ENCODE peak calls at places on chromosome 11, in five cellular contexts. V is GM23248, W is neural progenitor cell, L is PC-3, S is SK-N-SH. G is an unnamed sample. For H3F3A, the result is how much of the 10 kb centered on the place peaks cover.

GRCh38 chr11:70031631-70032469 is 46.3 kb upstream of the ANO1 start:
- DNase-seq in V (no peak), W (no peak), L (no peak), S (no peak), G (no peak)

GRCh38 chr11:24828938-24829337 is 332.1 kb downstream of the LUZP2 start:
- DNase-seq in V (no peak), W (no peak), L (peak), S (no peak), G (no peak)

GRCh38 chr11:20131744-20132666 is 28.3 kb downstream of the DBX1 start:
- DNase-seq in V (peak), W (peak), L (peak), S (peak), G (peak)

GRCh38 chr11:128462802-128463385 is 124.5 kb downstream of the ETS1 start:
- DNase-seq in V (no peak), W (peak), L (no peak), S (no peak), G (no peak)

GRCh38 chr11:132424433-132424832 is 1054.0 kb downstream of the NTM start:
- DNase-seq in V (no peak), W (no peak), L (no peak), S (no peak), G (no peak)

GRCh38 chr11:69721745-69722144 is 17.9 kb upstream of the FGF19 start:
- DNase-seq in V (no peak), W (peak), L (peak), S (no peak), G (no peak)

GRCh38 chr11:128900468-128900867 is 9.3 kb downstream of the KCNJ5 start:
- DNase-seq in V (no peak), W (no peak), L (no peak), S (no peak), G (no peak)

GRCh38 chr11:10304495-10305261 is at the start of gene ADM:
- DNase-seq in V (peak), W (peak), L (peak), S (peak), G (peak)

GRCh38 chr11:76935030-76935429 is 74.3 kb downstream of the ACER3 start:
- DNase-seq in V (peak), W (peak), L (no peak), S (no peak), G (no peak)

GRCh38 chr11:133163463-133164419 is 368.6 kb downstream of the OPCML start:
- DNase-seq in V (peak), W (peak), L (peak), S (peak), G (peak)

GRCh38 chr11:11427185-11427944 is 74.3 kb upstream of the CSNK2A3 start:
- DNase-seq in V (no peak), W (no peak), L (no peak), S (no peak), G (no peak)

GRCh38 chr11:45260047-45260446 is 26.1 kb downstream of the SYT13 start:
- DNase-seq in V (peak), W (no peak), L (no peak), S (no peak), G (no peak)

GRCh38 chr11:132058211-132058772 is 687.9 kb downstream of the NTM start:
- DNase-seq in V (peak), W (no peak), L (no peak), S (no peak), G (no peak)

GRCh38 chr11:86288776-86289507 is 13.1 kb upstream of the HIKESHI start:
- DNase-seq in V (peak), W (no peak), L (no peak), S (no peak), G (no peak)

GRCh38 chr11:104061851-104062521 is 25.5 kb downstream of the DDI1 start:
- DNase-seq in V (peak), W (no peak), L (no peak), S (no peak), G (no peak)

GRCh38 chr11:30258679-30259078 is 27.9 kb downstream of the FSHB start:
- DNase-seq in V (no peak), W (no peak), L (no peak), S (no peak), G (no peak)

GRCh38 chr11:105296386-105296785 is 156.8 kb upstream of the CARD18 start:
- DNase-seq in V (no peak), W (no peak), L (no peak), S (no peak), G (no peak)

GRCh38 chr11:104319396-104319795 is 155.4 kb upstream of the PDGFD start:
- DNase-seq in V (no peak), W (no peak), L (no peak), S (no peak), G (no peak)

GRCh38 chr11:60370811-60371297 is 7.5 kb upstream of the MS4A7 start:
- DNase-seq in V (peak), W (no peak), L (peak), S (no peak), G (no peak)

GRCh38 chr11:44726278-44727113 is at the start of gene TSPAN18:
- DNase-seq in V (peak), W (peak), L (no peak), S (peak), G (peak)

GRCh38 chr11:5564259-5565019 is 16.1 kb upstream of the OR52H1 start:
- DNase-seq in V (peak), W (no peak), L (no peak), S (no peak), G (no peak)

GRCh38 chr11:45702511-45702910 is 37.1 kb upstream of the CHST1 start:
- DNase-seq in V (no peak), W (no peak), L (no peak), S (no peak), G (no peak)

GRCh38 chr11:47724041-47724729 is 9.0 kb upstream of the AGBL2 start:
- DNase-seq in V (peak), W (no peak), L (peak), S (no peak), G (no peak)

GRCh38 chr11:32852142-32852541 is 22.4 kb downstream of the PRRG4 start:
- DNase-seq in V (peak), W (no peak), L (peak), S (no peak), G (no peak)

GRCh38 chr11:126564588-126564987 is 209.1 kb downstream of the ST3GAL4 start:
- DNase-seq in V (no peak), W (peak), L (no peak), S (no peak), G (no peak)

GRCh38 chr11:86212212-86212611 is 32.3 kb upstream of the EED start:
- DNase-seq in V (no peak), W (no peak), L (no peak), S (no peak), G (no peak)

GRCh38 chr11:111296196-111296595 is 2.1 kb upstream of the POU2AF3 start:
- DNase-seq in V (no peak), W (no peak), L (no peak), S (no peak), G (no peak)

GRCh38 chr11:128551641-128552335 is 35.6 kb downstream of the ETS1 start:
- DNase-seq in V (no peak), W (no peak), L (peak), S (no peak), G (no peak)

GRCh38 chr11:2594267-2594666 is 105.5 kb downstream of the KCNQ1OT1 start:
- DNase-seq in V (no peak), W (no peak), L (no peak), S (no peak), G (no peak)

GRCh38 chr11:92455221-92455790 is 230.7 kb downstream of the FAT3 start:
- DNase-seq in V (no peak), W (no peak), L (no peak), S (no peak), G (no peak)

GRCh38 chr11:78798567-78799170 is 224.0 kb upstream of the NARS2 start:
- DNase-seq in V (peak), W (peak), L (peak), S (peak), G (peak)

GRCh38 chr11:67118059-67118766 is 850 bp upstream of the KDM2A start:
- DNase-seq in V (peak), W (no peak), L (no peak), S (peak), G (peak)

GRCh38 chr11:78313181-78313788 is 104.3 kb downstream of the GAB2 start:
- DNase-seq in V (peak), W (no peak), L (peak), S (no peak), G (no peak)

GRCh38 chr11:60378359-60378758 is at the start of gene MS4A7:
- DNase-seq in V (no peak), W (no peak), L (peak), S (no peak), G (peak)

GRCh38 chr11:1835671-1836010 is 851 bp downstream of the SYT8 start:
- DNase-seq in V (no peak), W (no peak), L (no peak), S (no peak), G (no peak)

GRCh38 chr11:72609045-72609444 is 65.2 kb downstream of the PDE2A start:
- DNase-seq in V (peak), W (peak), L (peak), S (no peak), G (peak)

GRCh38 chr11:73141031-73141308 is 1.1 kb downstream of the FCHSD2 start:
- DNase-seq in V (peak), W (no peak), L (peak), S (peak), G (no peak)

GRCh38 chr11:78476066-78476465 is 58.4 kb upstream of the GAB2 start:
- DNase-seq in V (no peak), W (no peak), L (peak), S (no peak), G (no peak)

GRCh38 chr11:34397120-34397519 is 39.3 kb upstream of the ABTB2 start:
- DNase-seq in V (no peak), W (no peak), L (no peak), S (peak), G (no peak)

GRCh38 chr11:34394771-34395300 is 37.0 kb upstream of the ABTB2 start:
- DNase-seq in V (no peak), W (no peak), L (no peak), S (no peak), G (no peak)

GRCh38 chr11:34395916-34396555 is 38.2 kb upstream of the ABTB2 start:
- DNase-seq in V (peak), W (no peak), L (peak), S (no peak), G (no peak)
- TF ChIP-seq EZH2phosphoT487 in V (no peak), W (no peak), L (no peak), S (no peak), G (no peak)

GRCh38 chr11:94477644-94478043 is 16.0 kb downstream of the MRE11 start:
- DNase-seq in V (no peak), W (no peak), L (no peak), S (no peak), G (peak)
- H3K4me3 ChIP-seq in V (no peak), W (no peak), L (no peak), S (no peak), G (no peak)

GRCh38 chr11:62595124-62595523 is 3.8 kb upstream of the TUT1 start:
- DNase-seq in V (no peak), W (no peak), L (no peak), S (no peak), G (no peak)
- H3F3A ChIP-seq in V (half or more), W (half or more), L (under half), S (half or more), G (under half)

DNA sequence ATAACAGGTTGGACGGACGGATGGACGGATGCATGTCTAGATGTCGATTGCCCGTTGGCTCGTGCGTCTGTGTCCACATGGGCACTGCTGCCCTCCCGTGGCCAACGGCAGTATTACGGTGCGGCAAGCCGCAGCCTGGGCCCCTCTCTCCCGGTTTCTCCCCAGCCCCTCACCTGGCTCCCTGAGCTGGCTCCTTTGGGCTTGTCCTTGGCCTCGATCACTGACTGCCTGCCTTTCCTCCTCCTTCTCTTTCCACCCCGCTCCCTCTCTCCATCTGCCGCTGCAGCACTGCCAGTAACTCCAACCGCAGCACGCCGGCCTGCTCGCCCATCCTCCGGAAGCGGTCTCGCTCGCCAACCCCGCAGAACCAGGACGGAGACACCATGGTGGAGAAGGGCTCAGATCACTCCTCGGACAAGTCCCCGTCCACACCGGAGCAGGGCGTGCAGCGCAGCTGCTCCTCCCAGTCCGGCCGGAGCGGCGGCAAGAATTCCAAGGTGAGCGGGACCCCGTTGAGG is 77.3 kb downstream of the SCN3B start:
- DNase-seq in V (peak), W (peak), L (peak), S (peak), G (peak)
- TF ChIP-seq EZH2phosphoT487 in V (no peak), W (no peak), L (no peak), S (no peak), G (no peak)

GRCh38 chr11:119258180-119258579 is 52.0 kb downstream of the CBL start:
- DNase-seq in V (no peak), W (no peak), L (no peak), S (no peak), G (no peak)
- H3K4me3 ChIP-seq in V (no peak), W (no peak), L (no peak), S (no peak), G (no peak)

DNA sequence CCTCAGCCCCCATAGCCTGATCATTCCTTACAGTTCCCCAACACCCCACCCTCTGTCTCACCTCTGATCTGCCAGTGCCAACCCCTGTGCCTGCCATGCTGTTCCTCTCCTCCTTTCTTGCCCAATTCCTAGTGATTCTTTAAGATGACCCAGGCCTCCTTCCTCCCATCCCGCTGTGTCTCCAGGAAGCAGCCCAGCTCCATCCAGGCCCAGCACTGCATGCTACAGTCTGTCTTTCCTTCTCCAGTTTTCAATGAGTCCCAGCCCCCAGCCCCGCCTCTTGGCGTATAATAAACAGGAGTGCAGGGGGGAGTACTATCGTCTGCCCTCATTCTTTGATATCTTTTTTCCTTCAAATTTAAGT is 12.3 kb downstream of the LTBP3 start:
- DNase-seq in V (no peak), W (no peak), L (no peak), S (no peak), G (no peak)
- H3F3A ChIP-seq in V (under half), W (under half), L (under half), S (under half), G (under half)

GRCh38 chr11:15972838-15973237 is 383.5 kb downstream of the SOX6 start:
- DNase-seq in V (no peak), W (no peak), L (no peak), S (no peak), G (no peak)

GRCh38 chr11:15977116-15977515 is 379.2 kb downstream of the SOX6 start:
- DNase-seq in V (no peak), W (no peak), L (no peak), S (no peak), G (no peak)

GRCh38 chr11:15981292-15981691 is 375.1 kb downstream of the SOX6 start:
- DNase-seq in V (no peak), W (no peak), L (no peak), S (no peak), G (no peak)

GRCh38 chr11:15975742-15976141 is 380.6 kb downstream of the SOX6 start:
- DNase-seq in V (no peak), W (no peak), L (no peak), S (no peak), G (no peak)

DNA sequence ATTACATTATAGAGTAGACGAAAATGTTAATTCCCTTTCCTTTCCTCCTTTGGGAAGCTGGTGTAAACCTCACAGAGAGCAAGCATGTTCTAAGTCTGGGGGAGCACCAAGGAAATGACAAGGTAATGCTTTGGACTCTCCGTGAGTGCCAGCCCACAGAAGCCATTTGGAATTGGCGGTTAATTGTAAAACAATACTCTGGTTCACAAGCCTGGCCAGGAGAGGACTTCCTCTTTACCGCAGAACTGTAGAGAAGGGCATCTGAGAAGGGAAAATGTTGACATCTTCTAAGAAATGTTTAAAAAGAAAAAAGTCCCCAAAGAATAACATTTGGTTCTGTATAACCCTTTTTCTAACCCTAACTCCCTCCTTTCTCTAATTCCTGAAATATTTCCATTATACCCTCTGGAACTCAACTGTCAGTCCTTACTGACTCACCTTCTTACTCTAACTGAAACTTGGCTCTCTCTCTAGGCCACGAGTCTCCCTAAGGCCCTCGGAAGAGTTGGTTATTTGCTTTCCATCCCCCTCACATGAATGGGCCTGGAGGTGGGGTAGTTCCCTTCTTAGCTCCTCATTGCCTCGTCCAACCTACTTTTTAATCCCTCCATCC is 379.8 kb downstream of the SOX6 start:
- DNase-seq in V (peak), W (no peak), L (no peak), S (no peak), G (no peak)
- TF ChIP-seq EZH2phosphoT487 in V (no peak), W (no peak), L (no peak), S (no peak), G (no peak)

G was measured in MM.1S.